ENCODE peak calls at places on chromosomes 2 and 18, in six cellular contexts. I is NCI-H345, R is AG10803, S is GM04504, F is iPS DF 6.9, A is KBM-7. U is an unnamed sample.

GRCh38 chr2:121052507-121052906 is 232.5 kb downstream of the TFCP2L1 start:
- DNase-seq in F (no peak), S (no peak), I (peak), R (no peak), A (no peak), U (no peak)

GRCh38 chr18:34976899-34977786 is 64.1 kb upstream of the MAPRE2 start:
- DNase-seq in F (no peak), S (no peak), R (no peak), I (peak), A (peak), U (peak)

GRCh38 chr2:213246665-213247281 is 37.5 kb upstream of the SPAG16 start:
- DNase-seq in R (peak), F (peak), S (no peak), I (peak), A (peak), U (peak)

GRCh38 chr2:78782196-78782595 is 243.3 kb upstream of the REG3G start:
- DNase-seq in F (no peak), S (no peak), A (no peak), I (no peak), R (no peak), U (no peak)

GRCh38 chr2:147543056-147543455 is 301.8 kb upstream of the ACVR2A start:
- DNase-seq in S (no peak), A (no peak), F (no peak), R (peak), I (no peak), U (no peak)

GRCh38 chr18:35028556-35028955 is 12.7 kb upstream of the MAPRE2 start:
- DNase-seq in I (no peak), S (peak), R (peak), F (no peak), A (no peak), U (no peak)

GRCh38 chr2:118460425-118460824 is 372.2 kb downstream of the INSIG2 start:
- DNase-seq in F (no peak), A (no peak), I (no peak), R (no peak), S (no peak), U (no peak)

GRCh38 chr2:64371727-64372126 is 82.2 kb upstream of the LGALSL start:
- DNase-seq in S (no peak), F (no peak), R (no peak), A (no peak), I (no peak), U (no peak)

GRCh38 chr2:112256654-112257053 is 1.8 kb upstream of the ZC3H8 start:
- DNase-seq in S (no peak), I (no peak), F (no peak), A (peak), R (no peak), U (no peak)

GRCh38 chr18:74803769-74804168 is 206.1 kb downstream of the ZNF407 start:
- DNase-seq in I (no peak), F (no peak), S (no peak), R (no peak), A (no peak), U (no peak)

GRCh38 chr18:21364471-21364870 is 122.4 kb downstream of the GREB1L start:
- DNase-seq in R (no peak), A (no peak), S (no peak), F (no peak), I (no peak), U (no peak)

GRCh38 chr18:28152354-28152753 is 24.6 kb downstream of the CDH2 start:
- DNase-seq in A (no peak), I (no peak), R (no peak), S (no peak), F (no peak), U (no peak)

GRCh38 chr2:234764378-234764777 is 187.4 kb upstream of the SH3BP4 start:
- DNase-seq in A (no peak), R (peak), F (no peak), S (no peak), I (no peak), U (no peak)

GRCh38 chr2:41900299-41900698 is 147.5 kb upstream of the PKDCC start:
- DNase-seq in I (no peak), S (no peak), R (peak), F (no peak), A (no peak), U (no peak)

GRCh38 chr2:229679393-229680125 is 34.8 kb downstream of the DNER start:
- DNase-seq in A (no peak), I (no peak), S (no peak), F (no peak), R (no peak), U (no peak)

GRCh38 chr2:233005096-233005495 is 8.0 kb downstream of the NGEF start:
- DNase-seq in F (no peak), A (no peak), R (no peak), S (no peak), I (no peak), U (no peak)

GRCh38 chr18:395481-396250 is 104.8 kb downstream of the COLEC12 start:
- DNase-seq in S (peak), A (no peak), F (no peak), R (peak), I (peak), U (no peak)

GRCh38 chr2:137924019-137924418 is 40.3 kb upstream of the HNMT start:
- DNase-seq in F (no peak), S (no peak), R (peak), I (no peak), A (no peak), U (no peak)

GRCh38 chr2:147204102-147204501 is 640.7 kb upstream of the ACVR2A start:
- DNase-seq in R (peak), I (no peak), S (peak), A (no peak), F (no peak), U (no peak)

GRCh38 chr2:231707625-231708049 is 688 bp upstream of the PTMA start:
- DNase-seq in R (peak), F (no peak), A (no peak), S (no peak), I (peak), U (no peak)

GRCh38 chr2:120429586-120430500 is 83.9 kb downstream of the INHBB start:
- DNase-seq in A (no peak), S (no peak), I (peak), R (no peak), F (no peak), U (peak)

GRCh38 chr2:177265386-177265690 is 811 bp upstream of the NFE2L2 start:
- DNase-seq in S (no peak), R (peak), F (no peak), I (peak), A (no peak), U (no peak)

GRCh38 chr2:167681234-167681633 is 566.2 kb downstream of the STK39 start:
- DNase-seq in A (no peak), I (no peak), R (no peak), S (no peak), F (no peak), U (no peak)

GRCh38 chr2:62137431-62137830 is 58.5 kb upstream of the B3GNT2 start:
- DNase-seq in S (no peak), R (peak), I (no peak), F (no peak), A (no peak), U (no peak)

GRCh38 chr2:110124038-110124825 is 8.6 kb upstream of the MALL start:
- DNase-seq in I (peak), A (no peak), S (no peak), F (no peak), R (no peak), U (no peak)

GRCh38 chr2:168136392-168136977 is 110.9 kb downstream of the STK39 start:
- DNase-seq in R (peak), I (no peak), F (no peak), S (peak), A (peak), U (no peak)

GRCh38 chr2:127681976-127682857 is 6.9 kb upstream of the LIMS2 start:
- DNase-seq in I (no peak), S (no peak), R (no peak), A (no peak), F (no peak), U (no peak)

GRCh38 chr2:204332706-204333105 is 212.6 kb upstream of the PARD3B start:
- DNase-seq in F (no peak), I (no peak), S (no peak), R (no peak), A (no peak), U (no peak)

GRCh38 chr2:38683766-38684165 is 17.9 kb downstream of the GALM start:
- DNase-seq in I (no peak), A (no peak), R (no peak), S (no peak), F (no peak), U (no peak)

GRCh38 chr2:16244966-16245320 is 304.6 kb downstream of the MYCN start:
- DNase-seq in A (no peak), I (no peak), S (no peak), F (no peak), R (no peak), U (no peak)

GRCh38 chr2:66578067-66578852 is 143.3 kb downstream of the MEIS1 start:
- DNase-seq in I (no peak), F (no peak), R (peak), A (no peak), S (no peak), U (peak)

GRCh38 chr18:59142274-59142673 is 2.6 kb downstream of the SEC11C start:
- DNase-seq in F (no peak), A (no peak), S (no peak), R (no peak), I (no peak), U (no peak)

GRCh38 chr18:13221821-13222220 is 3.3 kb downstream of the LDLRAD4 start:
- DNase-seq in A (no peak), F (no peak), R (peak), I (peak), S (no peak), U (no peak)

GRCh38 chr2:71682341-71682740 is 229.0 kb downstream of the DYSF start:
- DNase-seq in R (no peak), F (no peak), I (no peak), A (no peak), S (no peak), U (no peak)

GRCh38 chr18:13379062-13379800 is 160.7 kb downstream of the LDLRAD4 start:
- DNase-seq in A (no peak), I (peak), R (no peak), F (no peak), S (no peak), U (no peak)

GRCh38 chr18:79360933-79361332 is 34.8 kb upstream of the NFATC1 start:
- DNase-seq in I (no peak), S (no peak), R (no peak), F (no peak), A (no peak), U (no peak)